ENCODE peak calls at places on chromosomes 4 and X, in four cellular contexts. S is HEK293T, D is WTC11, L is K562. G is an unnamed sample.

GRCh38 chr4:153950100-153950979 is 161.5 kb upstream of the SFRP2 start:
- DNase-seq in S (no peak), D (no peak), L (peak; percentile 38), G (peak; percentile 21)

GRCh38 chrX:8748855-8749254 is 16.9 kb upstream of the ANOS1 start:
- DNase-seq in S (peak; percentile 33), D (no peak), L (peak; percentile 19), G (no peak)

GRCh38 chrX:130578906-130579305 is 177.1 kb downstream of the RBMX2 start:
- DNase-seq in S (no peak), D (no peak), L (no peak), G (no peak)

GRCh38 chr4:133146574-133147198 is 2.4 kb upstream of the PCDH10 start:
- DNase-seq in S (peak; percentile 45), D (peak; percentile 77), L (peak; percentile 46), G (peak; percentile 15)

GRCh38 chr4:145481164-145481941 is at the start of gene SMAD1:
- DNase-seq in S (peak; percentile 71), D (peak; percentile 79), L (peak; percentile 6), G (peak; percentile 53)

GRCh38 chrX:39774804-39775112 is 323.0 kb downstream of the BCOR start:
- DNase-seq in S (no peak), D (no peak), L (no peak), G (no peak)

GRCh38 chrX:8811611-8812010 is 10.4 kb upstream of the FAM9A start:
- DNase-seq in S (no peak), D (no peak), L (no peak), G (no peak)

GRCh38 chrX:7435822-7436221 is 287.9 kb upstream of the PUDP start:
- DNase-seq in S (no peak), D (no peak), L (no peak), G (no peak)

GRCh38 chr4:173932701-173933100 is 350.8 kb downstream of the FBXO8 start:
- DNase-seq in S (no peak), D (no peak), L (no peak), G (no peak)

GRCh38 chr4:128468485-128468989 is 180.9 kb upstream of the PGRMC2 start:
- DNase-seq in S (no peak), D (no peak), L (peak; percentile 69), G (no peak)

GRCh38 chr4:72701987-72702819 is 133.2 kb upstream of the ADAMTS3 start:
- DNase-seq in S (peak; percentile 32), D (peak; percentile 13), L (peak; percentile 77), G (peak; percentile 42)

GRCh38 chr4:47167391-47167790 is 136.0 kb downstream of the GABRB1 start:
- DNase-seq in S (no peak), D (no peak), L (no peak), G (no peak)

GRCh38 chrX:135463937-135464336 is 42.2 kb downstream of the SMIM10L2A start:
- DNase-seq in S (no peak), D (no peak), L (peak; percentile 14), G (peak; percentile 0)

GRCh38 chrX:119790977-119791436 is 423 bp downstream of the RPL39 start:
- DNase-seq in S (no peak), D (no peak), L (peak; percentile 67), G (peak; percentile 30)

GRCh38 chrX:134172588-134173259 is 64.3 kb upstream of the CCDC160 start:
- DNase-seq in S (no peak), D (no peak), L (no peak), G (no peak)

GRCh38 chrX:56790778-56791177 is 61.7 kb downstream of the NBDY start:
- DNase-seq in S (no peak), D (no peak), L (no peak), G (no peak)

GRCh38 chrX:134718329-134719317 is 60.4 kb upstream of the PLAC1 start:
- DNase-seq in S (peak; percentile 49), D (no peak), L (peak; percentile 44), G (no peak)

GRCh38 chr4:34323549-34324325 is 1920.6 kb downstream of the ARAP2 start:
- DNase-seq in S (no peak), D (no peak), L (no peak), G (no peak)

GRCh38 chrX:32448320-32448719 is 763.0 kb downstream of the DMD start:
- DNase-seq in S (no peak), D (no peak), L (no peak), G (peak; percentile 0)

GRCh38 chrX:85114171-85114570 is 110.5 kb downstream of the APOOL start:
- DNase-seq in S (no peak), D (no peak), L (no peak), G (no peak)
- TF ChIP-seq ELF4 in S (no peak), D (no peak), L (no peak), G (no peak)

GRCh38 chr4:97238956-97239698 is 904.1 kb downstream of the STPG2 start:
- DNase-seq in S (no peak), D (no peak), L (no peak), G (no peak)
- TF ChIP-seq ELF4 in S (no peak), D (no peak), L (no peak), G (no peak)

GRCh38 chrX:94057385-94057784 is 383.4 kb downstream of the FAM133A start:
- DNase-seq in S (no peak), D (no peak), L (no peak), G (no peak)
- TF ChIP-seq ELF4 in S (no peak), D (no peak), L (no peak), G (no peak)

GRCh38 chrX:37854148-37854547 is 6.8 kb upstream of the DYNLT3 start:
- DNase-seq in S (no peak), D (no peak), L (no peak), G (no peak)

GRCh38 chrX:37860731-37861130 is 13.4 kb upstream of the DYNLT3 start:
- DNase-seq in S (no peak), D (no peak), L (no peak), G (no peak)

DNA sequence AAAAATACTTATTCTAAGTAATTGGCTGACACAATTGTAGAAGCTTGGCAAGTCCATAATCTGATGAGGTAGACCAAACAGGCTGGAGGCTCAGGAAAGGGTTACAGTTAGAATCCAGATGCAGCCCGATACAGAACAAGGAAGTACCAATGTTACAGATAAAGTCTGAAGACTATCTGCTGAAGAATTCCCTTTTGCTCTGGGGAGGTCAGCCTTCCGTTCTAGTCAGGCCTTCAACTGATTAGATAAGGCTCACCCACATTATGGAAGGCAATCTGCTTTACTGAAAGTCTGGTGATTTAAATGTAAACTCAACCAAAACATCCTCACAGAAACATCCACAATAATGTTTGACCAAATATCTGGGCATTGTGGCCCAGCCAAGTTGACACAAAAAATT is 7.4 kb upstream of the DYNLT3 start:
- DNase-seq in S (no peak), D (no peak), L (peak; percentile 4), G (no peak)
- TF ChIP-seq ELF4 in S (no peak), D (no peak), L (no peak), G (no peak)

GRCh38 chr4:38306482-38307071 is 346.4 kb downstream of the PTTG2 start:
- DNase-seq in S (no peak), D (no peak), L (no peak), G (no peak)
- TF ChIP-seq ELF4 in S (no peak), D (no peak), L (no peak), G (no peak)

G was measured in HepG2.